ENCODE peak calls at places on chromosome 3, in four cellular contexts. Y is NCI-H1092, I is RCC 7860, N is endothelial cell. Q is an unnamed sample.

GRCh38 chr3:96755519-96755918 is 58.9 kb upstream of the EPHA6 start:
- DNase-seq in I (no peak), Y (no peak), N (no peak), Q (no peak)

GRCh38 chr3:4351164-4351855 is 48.1 kb downstream of the SETMAR start:
- DNase-seq in N (no peak), I (peak), Y (no peak), Q (no peak)

GRCh38 chr3:188812198-188812597 is 359.6 kb upstream of the TPRG1 start:
- DNase-seq in Y (no peak), I (no peak), N (no peak), Q (no peak)

GRCh38 chr3:149813367-149814281 is 609 bp downstream of the RNF13 start:
- DNase-seq in Y (no peak), N (peak), I (peak), Q (no peak)

GRCh38 chr3:187520027-187520945 is 149.9 kb downstream of the SST start:
- DNase-seq in N (no peak), Y (no peak), I (no peak), Q (no peak)

GRCh38 chr3:160720123-160720746 is 35.8 kb upstream of the PPM1L start:
- DNase-seq in N (no peak), Y (no peak), I (no peak), Q (no peak)

GRCh38 chr3:38054166-38054991 is 15.4 kb downstream of the DLEC1 start:
- DNase-seq in I (no peak), Y (no peak), N (no peak), Q (no peak)

GRCh38 chr3:177597325-177598109 is 400.2 kb upstream of the TBL1XR1 start:
- DNase-seq in I (peak), Y (peak), N (no peak), Q (no peak)

GRCh38 chr3:41241159-41241558 is 41.9 kb downstream of the CTNNB1 start:
- DNase-seq in I (no peak), Y (no peak), N (no peak), Q (no peak)